ENCODE peak calls at places on chromosomes 13 and 19, in ten cellular contexts. K, R, A, V, H, X, S, N, M and D are unnamed samples. For H3K4me1, the result is how much of the 10 kb centered on the place peaks cover.

GRCh38 chr13:113005076-113005865 is 36.3 kb downstream of the MCF2L start:
- DNase-seq in K (no peak), R (no peak), A (no peak), V (no peak), H (no peak), X (no peak), S (no peak), N (no peak), M (no peak), D (no peak)

GRCh38 chr13:27437126-27437525 is 12.7 kb downstream of the GTF3A start:
- DNase-seq in K (no peak), R (no peak), A (no peak), V (no peak), H (no peak), X (no peak), S (no peak), N (no peak), M (no peak), D (no peak)

GRCh38 chr13:43441464-43441863 is 345.3 kb downstream of the ENOX1 start:
- DNase-seq in K (no peak), R (no peak), A (no peak), V (no peak), H (no peak), X (no peak), S (no peak), N (no peak), M (no peak), D (no peak)

GRCh38 chr19:46786236-46787039 is 2.0 kb downstream of the SLC1A5 start:
- DNase-seq in K (peak), R (peak), A (peak), V (peak), H (peak), X (peak), S (peak), N (no peak), M (peak), D (peak)

GRCh38 chr19:33864311-33864850 is 67.7 kb downstream of the KCTD15 start:
- DNase-seq in K (no peak), R (no peak), A (no peak), V (no peak), H (no peak), X (no peak), S (peak), N (no peak), M (no peak), D (no peak)

GRCh38 chr13:109246001-109246400 is 540.4 kb downstream of the IRS2 start:
- DNase-seq in K (no peak), R (no peak), A (no peak), V (no peak), H (no peak), X (no peak), S (no peak), N (no peak), M (no peak), D (no peak)

GRCh38 chr13:46143239-46143701 is 38.4 kb upstream of the CPB2 start:
- DNase-seq in K (no peak), R (no peak), A (no peak), V (no peak), H (no peak), X (no peak), S (no peak), N (no peak), M (no peak), D (no peak)

GRCh38 chr13:100506154-100506553 is 82.4 kb downstream of the GGACT start:
- DNase-seq in K (no peak), R (no peak), A (no peak), V (no peak), H (no peak), X (no peak), S (no peak), N (no peak), M (no peak), D (no peak)

GRCh38 chr19:3850320-3850972 is 18.4 kb downstream of the ZFR2 start:
- DNase-seq in K (no peak), R (no peak), A (no peak), V (no peak), H (no peak), X (no peak), S (no peak), N (no peak), M (no peak), D (no peak)

GRCh38 chr19:47781590-47782318 is 3.3 kb downstream of the SELENOW start:
- DNase-seq in K (no peak), R (no peak), A (no peak), V (no peak), H (no peak), X (no peak), S (peak), N (no peak), M (no peak), D (peak)

GRCh38 chr13:26685606-26686005 is 75.0 kb downstream of the GPR12 start:
- DNase-seq in K (no peak), R (no peak), A (no peak), V (no peak), H (no peak), X (no peak), S (no peak), N (no peak), M (no peak), D (no peak)

GRCh38 chr13:79451500-79451962 is 29.4 kb upstream of the NDFIP2 start:
- DNase-seq in K (peak), R (no peak), A (no peak), V (peak), H (no peak), X (no peak), S (no peak), N (peak), M (no peak), D (no peak)

GRCh38 chr19:48364564-48365363 is 597 bp downstream of the SYNGR4 start:
- DNase-seq in K (no peak), R (no peak), A (no peak), V (no peak), H (no peak), X (no peak), S (no peak), N (no peak), M (no peak), D (no peak)

GRCh38 chr13:32905063-32905863 is 111.0 kb upstream of the KL start:
- DNase-seq in K (peak), R (no peak), A (no peak), V (no peak), H (no peak), X (no peak), S (no peak), N (no peak), M (no peak), D (no peak)

GRCh38 chr19:51389143-51389542 is 1.2 kb downstream of the C19orf84 start:
- DNase-seq in K (no peak), R (no peak), A (no peak), V (no peak), H (no peak), X (no peak), S (no peak), N (no peak), M (no peak), D (no peak)

GRCh38 chr13:44374348-44374712 is 706 bp downstream of the SERP2 start:
- DNase-seq in K (no peak), R (no peak), A (no peak), V (no peak), H (peak), X (no peak), S (no peak), N (no peak), M (no peak), D (no peak)

GRCh38 chr19:48967346-48968178 is 2.5 kb downstream of the FTL start:
- DNase-seq in K (peak), R (no peak), A (no peak), V (no peak), H (no peak), X (peak), S (no peak), N (peak), M (no peak), D (peak)

GRCh38 chr13:28741080-28741479 is 22.3 kb upstream of the SLC46A3 start:
- DNase-seq in K (peak), R (no peak), A (no peak), V (no peak), H (no peak), X (no peak), S (no peak), N (no peak), M (no peak), D (no peak)

GRCh38 chr13:110397445-110397844 is 90.4 kb downstream of the COL4A2 start:
- DNase-seq in K (peak), R (no peak), A (no peak), V (no peak), H (no peak), X (no peak), S (no peak), N (no peak), M (no peak), D (no peak)

GRCh38 chr19:2625434-2625833 is 77.1 kb downstream of the GNG7 start:
- DNase-seq in K (no peak), R (no peak), A (no peak), V (no peak), H (no peak), X (peak), S (peak), N (no peak), M (no peak), D (no peak)

GRCh38 chr13:47337781-47338507 is 441.1 kb upstream of the HTR2A start:
- DNase-seq in K (peak), R (no peak), A (no peak), V (no peak), H (no peak), X (no peak), S (no peak), N (peak), M (no peak), D (no peak)

GRCh38 chr19:35347930-35348298 is 212 bp downstream of the FFAR1 start:
- DNase-seq in K (no peak), R (no peak), A (peak), V (no peak), H (no peak), X (peak), S (no peak), N (peak), M (peak), D (no peak)

GRCh38 chr19:33285441-33285927 is 16.9 kb downstream of the CEBPA start:
- DNase-seq in K (no peak), R (no peak), A (no peak), V (no peak), H (no peak), X (peak), S (peak), N (no peak), M (no peak), D (no peak)

GRCh38 chr13:23956106-23956505 is 58.8 kb upstream of the C1QTNF9B start:
- DNase-seq in K (peak), R (no peak), A (no peak), V (no peak), H (no peak), X (no peak), S (no peak), N (no peak), M (no peak), D (no peak)

GRCh38 chr13:30178976-30179375 is 128.4 kb downstream of the KATNAL1 start:
- DNase-seq in K (no peak), R (no peak), A (no peak), V (no peak), H (no peak), X (no peak), S (no peak), N (no peak), M (no peak), D (no peak)

GRCh38 chr19:28493881-28494280 is 719.1 kb downstream of the UQCRFS1 start:
- DNase-seq in K (no peak), R (no peak), A (no peak), V (no peak), H (peak), X (no peak), S (no peak), N (no peak), M (no peak), D (no peak)

GRCh38 chr13:110702591-110703526 is 3.1 kb downstream of the CARS2 start:
- DNase-seq in K (peak), R (peak), A (no peak), V (no peak), H (no peak), X (no peak), S (no peak), N (no peak), M (no peak), D (no peak)

GRCh38 chr19:33298146-33298911 is 4.0 kb downstream of the CEBPA start:
- DNase-seq in K (no peak), R (no peak), A (peak), V (no peak), H (no peak), X (peak), S (peak), N (no peak), M (no peak), D (peak)

GRCh38 chr19:35140207-35140897 is 1.7 kb downstream of the FXYD1 start:
- DNase-seq in K (no peak), R (peak), A (no peak), V (no peak), H (no peak), X (no peak), S (no peak), N (no peak), M (no peak), D (no peak)

GRCh38 chr19:5621945-5622464 is 571 bp downstream of the SAFB2 start:
- DNase-seq in K (no peak), R (peak), A (peak), V (no peak), H (no peak), X (peak), S (no peak), N (no peak), M (no peak), D (peak)

GRCh38 chr19:13430790-13431582 is 75.3 kb downstream of the CACNA1A start:
- DNase-seq in K (peak), R (peak), A (no peak), V (peak), H (peak), X (peak), S (peak), N (peak), M (peak), D (peak)

GRCh38 chr19:39126593-39127187 is 1.1 kb downstream of the PAK4 start:
- DNase-seq in K (no peak), R (no peak), A (no peak), V (no peak), H (no peak), X (peak), S (peak), N (no peak), M (no peak), D (peak)
- H3K4me1 ChIP-seq in K (under half), R (under half), A (under half), V (under half), H (under half), X (under half), S (half or more), N (under half), M (under half), D (under half)

GRCh38 chr19:947707-948533 is 22.1 kb downstream of the ARID3A start:
- DNase-seq in K (no peak), R (peak), A (peak), V (no peak), H (no peak), X (peak), S (peak), N (no peak), M (no peak), D (no peak)

GRCh38 chr19:950352-951066 is 24.7 kb downstream of the ARID3A start:
- DNase-seq in K (no peak), R (no peak), A (no peak), V (no peak), H (no peak), X (no peak), S (no peak), N (no peak), M (no peak), D (no peak)

GRCh38 chr19:947090-947706 is 21.4 kb downstream of the ARID3A start:
- DNase-seq in K (no peak), R (no peak), A (no peak), V (no peak), H (no peak), X (no peak), S (no peak), N (no peak), M (no peak), D (no peak)

GRCh38 chr19:952049-952679 is 26.3 kb downstream of the ARID3A start:
- DNase-seq in K (no peak), R (no peak), A (no peak), V (no peak), H (no peak), X (no peak), S (no peak), N (no peak), M (no peak), D (no peak)

DNA sequence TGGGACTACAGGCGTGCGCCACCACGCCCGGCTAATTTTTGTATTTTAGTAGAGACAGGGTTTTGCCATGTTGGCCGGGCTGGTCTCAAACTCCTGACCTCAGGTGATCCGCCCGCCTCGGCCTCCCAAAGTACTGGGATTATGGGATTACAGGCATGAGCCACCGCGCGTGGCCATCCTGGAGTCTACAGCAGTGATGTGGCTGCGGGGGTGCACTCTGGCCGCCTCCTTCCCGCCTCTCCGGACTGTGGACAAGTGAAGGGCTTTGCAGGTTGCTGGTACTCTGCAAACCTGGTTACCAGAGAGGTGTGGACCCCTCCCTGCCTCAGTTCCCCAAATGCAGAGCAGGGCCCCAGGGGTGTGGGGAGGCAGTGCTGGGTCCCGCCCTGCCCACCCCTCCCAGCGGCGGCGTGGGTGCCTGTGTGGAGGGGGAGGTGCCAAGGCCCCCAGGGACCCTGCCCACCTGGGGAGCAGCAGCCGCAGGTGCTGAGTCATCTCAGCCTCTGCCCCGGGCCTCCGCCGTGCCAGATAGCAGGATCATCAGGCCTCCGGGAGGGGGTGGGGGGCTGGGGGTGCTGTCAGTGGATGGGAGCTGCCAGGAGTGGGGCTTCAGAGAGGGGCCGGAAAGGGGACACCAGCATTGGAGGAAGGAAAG is 23.1 kb downstream of the ARID3A start:
- DNase-seq in K (no peak), R (no peak), A (no peak), V (no peak), H (no peak), X (no peak), S (no peak), N (no peak), M (no peak), D (no peak)
- H3K4me1 ChIP-seq in K (under half), R (under half), A (under half), V (under half), H (under half), X (under half), S (under half), N (under half), M (under half), D (under half)

DNA sequence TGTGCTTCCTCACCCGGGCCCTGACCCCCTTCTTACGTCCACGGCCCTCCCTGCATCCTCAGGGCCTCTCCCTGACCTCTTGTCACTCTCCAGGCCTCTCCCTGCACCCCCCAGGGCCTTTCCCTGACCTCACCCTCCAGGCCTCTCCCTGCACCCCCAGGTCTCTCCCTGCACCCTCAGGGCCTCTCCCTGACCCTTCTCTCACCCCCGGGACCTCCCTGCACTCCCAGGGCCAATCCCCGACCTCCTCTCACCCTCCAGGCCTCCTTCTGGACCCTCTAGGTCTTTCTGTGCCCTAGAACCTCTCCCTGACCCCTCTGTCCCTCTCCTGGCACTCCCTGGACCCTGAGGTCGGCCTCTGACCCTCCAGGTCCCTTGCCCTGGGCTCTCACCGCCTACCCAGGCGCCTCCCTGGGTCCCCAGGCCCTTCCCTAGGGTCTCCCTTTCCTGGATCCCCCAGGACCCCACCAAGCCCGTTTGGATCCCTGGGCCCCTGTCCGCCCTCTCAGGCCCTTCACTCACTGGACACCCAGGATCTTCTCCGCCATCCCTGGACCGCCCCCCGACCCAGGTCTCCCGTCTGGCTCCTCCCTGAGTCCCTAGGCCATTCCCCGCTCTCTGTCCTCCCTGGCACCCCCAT is 588 bp downstream of the KMT5C start:
- DNase-seq in K (no peak), R (no peak), A (no peak), V (no peak), H (no peak), X (no peak), S (no peak), N (peak), M (no peak), D (no peak)
- H3K4me1 ChIP-seq in K (under half), R (under half), A (under half), V (under half), H (under half), X (under half), S (under half), N (under half), M (under half), D (under half)

GRCh38 chr19:45102481-45102880 is 9.5 kb downstream of the PPP1R37 start:
- DNase-seq in K (no peak), R (no peak), A (no peak), V (no peak), H (no peak), X (no peak), S (no peak), N (no peak), M (no peak), D (no peak)

GRCh38 chr19:45100202-45100600 is 7.2 kb downstream of the PPP1R37 start:
- DNase-seq in K (no peak), R (no peak), A (no peak), V (no peak), H (no peak), X (no peak), S (no peak), N (no peak), M (no peak), D (no peak)

GRCh38 chr19:45103200-45103624 is 10.2 kb downstream of the PPP1R37 start:
- DNase-seq in K (no peak), R (no peak), A (no peak), V (no peak), H (no peak), X (no peak), S (no peak), N (no peak), M (no peak), D (no peak)

GRCh38 chr19:45100797-45101196 is 7.8 kb downstream of the PPP1R37 start:
- DNase-seq in K (peak), R (no peak), A (no peak), V (no peak), H (no peak), X (no peak), S (no peak), N (no peak), M (no peak), D (no peak)

GRCh38 chr19:45101796-45102195 is 8.8 kb downstream of the PPP1R37 start:
- DNase-seq in K (no peak), R (no peak), A (no peak), V (no peak), H (no peak), X (no peak), S (no peak), N (no peak), M (no peak), D (no peak)
- H3K4me1 ChIP-seq in K (under half), R (half or more), A (under half), V (half or more), H (under half), X (under half), S (half or more), N (under half), M (under half), D (half or more)

DNA sequence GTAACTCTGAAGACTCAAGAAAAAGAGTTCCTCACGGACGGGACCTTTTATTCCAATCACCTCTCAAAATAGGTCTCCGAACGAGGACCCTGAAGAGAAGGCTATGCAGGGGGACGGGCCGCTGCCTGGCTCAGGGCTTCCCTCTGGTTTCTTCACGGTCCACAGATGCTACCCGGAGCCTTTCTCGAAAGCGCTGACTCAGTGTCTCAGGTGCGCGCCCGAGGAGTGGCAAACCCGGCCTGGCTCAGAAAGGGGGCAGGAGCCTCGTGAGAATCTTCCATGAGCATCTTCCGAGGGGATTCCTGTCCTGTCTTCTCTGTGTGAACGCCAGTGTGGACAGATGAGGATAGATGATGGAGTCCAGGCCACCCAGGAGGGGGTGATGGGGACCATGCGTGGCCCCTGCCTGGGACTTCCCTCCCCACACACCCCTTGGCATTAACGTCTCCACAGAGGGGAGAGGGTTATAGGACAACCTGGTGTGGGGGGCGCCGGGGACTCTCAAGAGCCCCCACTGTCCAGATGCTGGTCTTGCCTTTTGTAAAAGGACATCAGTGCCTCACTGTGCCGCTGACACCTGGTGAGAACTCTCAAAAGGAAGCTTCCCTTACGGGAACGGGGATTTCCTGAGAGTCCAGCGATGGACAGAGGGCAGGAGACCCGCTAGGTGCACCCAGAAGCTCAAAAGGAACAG is 16.5 kb downstream of the LSM4 start:
- DNase-seq in K (no peak), R (no peak), A (peak), V (no peak), H (no peak), X (no peak), S (no peak), N (no peak), M (no peak), D (no peak)
- H3K4me1 ChIP-seq in K (under half), R (half or more), A (under half), V (half or more), H (under half), X (under half), S (half or more), N (under half), M (under half), D (under half)